ENCODE peak calls at places on chromosomes 3 and 15, in ten cellular contexts. H, S, P, Y, R, O, V, N, W and E are unnamed samples.

GRCh38 chr15:27561816-27562215 is 537.3 kb downstream of the OCA2 start:
- DNase-seq in H (no peak), S (no peak), P (no peak), Y (no peak), R (no peak), O (no peak), V (no peak), N (no peak), W (no peak), E (no peak)

GRCh38 chr3:124298951-124299350 is 307.0 kb upstream of the ROPN1 start:
- DNase-seq in H (no peak), S (peak), P (no peak), Y (no peak), R (no peak), O (no peak), V (no peak), N (peak), W (no peak), E (no peak)

GRCh38 chr3:142964150-142964498 is 650 bp upstream of the PAQR9 start:
- DNase-seq in H (no peak), S (peak), P (no peak), Y (no peak), R (no peak), O (no peak), V (no peak), N (no peak), W (no peak), E (no peak)

GRCh38 chr15:74430510-74430951 is 3.2 kb downstream of the SEMA7A start:
- DNase-seq in H (no peak), S (peak), P (no peak), Y (no peak), R (no peak), O (no peak), V (no peak), N (peak), W (peak), E (peak)

GRCh38 chr3:30458376-30458775 is 148.0 kb upstream of the TGFBR2 start:
- DNase-seq in H (no peak), S (no peak), P (no peak), Y (no peak), R (no peak), O (no peak), V (no peak), N (no peak), W (no peak), E (no peak)

GRCh38 chr3:51967384-51968174 is at the start of gene PCBP4:
- DNase-seq in H (no peak), S (peak), P (peak), Y (no peak), R (peak), O (peak), V (peak), N (peak), W (peak), E (peak)

GRCh38 chr3:115903843-115904242 is 280.5 kb downstream of the GAP43 start:
- DNase-seq in H (no peak), S (peak), P (no peak), Y (no peak), R (no peak), O (no peak), V (no peak), N (no peak), W (no peak), E (no peak)

GRCh38 chr3:123623346-123623880 is 38.6 kb upstream of the HACD2 start:
- DNase-seq in H (no peak), S (no peak), P (no peak), Y (no peak), R (no peak), O (no peak), V (no peak), N (no peak), W (no peak), E (no peak)

GRCh38 chr3:134211797-134212196 is 38.9 kb downstream of the RYK start:
- DNase-seq in H (peak), S (peak), P (no peak), Y (no peak), R (peak), O (no peak), V (no peak), N (peak), W (peak), E (no peak)

GRCh38 chr3:103991461-103992115 is 1375.1 kb upstream of the ALCAM start:
- DNase-seq in H (peak), S (peak), P (no peak), Y (no peak), R (no peak), O (no peak), V (no peak), N (no peak), W (peak), E (no peak)

GRCh38 chr3:14144423-14145075 is 19.7 kb downstream of the TMEM43 start:
- DNase-seq in H (peak), S (peak), P (peak), Y (peak), R (peak), O (peak), V (no peak), N (peak), W (peak), E (no peak)

GRCh38 chr3:193207290-193207689 is 33.7 kb upstream of the PLAAT1 start:
- DNase-seq in H (no peak), S (peak), P (no peak), Y (no peak), R (no peak), O (no peak), V (no peak), N (no peak), W (no peak), E (no peak)

GRCh38 chr15:66758844-66759243 is 56.8 kb downstream of the SMAD6 start:
- DNase-seq in H (no peak), S (no peak), P (no peak), Y (no peak), R (no peak), O (no peak), V (no peak), N (no peak), W (peak), E (no peak)

GRCh38 chr3:141230293-141230692 is 1.3 kb upstream of the PXYLP1 start:
- DNase-seq in H (no peak), S (no peak), P (no peak), Y (no peak), R (no peak), O (no peak), V (no peak), N (no peak), W (no peak), E (no peak)

GRCh38 chr3:71051893-71052687 is 531.4 kb downstream of the FOXP1 start:
- DNase-seq in H (no peak), S (no peak), P (peak), Y (no peak), R (no peak), O (no peak), V (no peak), N (no peak), W (peak), E (no peak)

GRCh38 chr15:43187544-43188155 is 2.4 kb downstream of the CCNDBP1 start:
- DNase-seq in H (peak), S (peak), P (peak), Y (no peak), R (peak), O (peak), V (no peak), N (no peak), W (peak), E (no peak)

GRCh38 chr3:81876826-81877225 is 115.4 kb upstream of the GBE1 start:
- DNase-seq in H (no peak), S (no peak), P (no peak), Y (no peak), R (no peak), O (no peak), V (no peak), N (no peak), W (no peak), E (no peak)

GRCh38 chr3:184807549-184807948 is 4.4 kb upstream of the VPS8 start:
- DNase-seq in H (no peak), S (no peak), P (no peak), Y (no peak), R (no peak), O (no peak), V (no peak), N (no peak), W (no peak), E (no peak)

GRCh38 chr15:92907880-92908279 is 7.8 kb downstream of the CHD2 start:
- DNase-seq in H (no peak), S (peak), P (no peak), Y (no peak), R (peak), O (no peak), V (no peak), N (no peak), W (peak), E (no peak)

GRCh38 chr3:109316162-109316730 is at the start of gene DPPA2:
- DNase-seq in H (no peak), S (no peak), P (no peak), Y (no peak), R (peak), O (no peak), V (no peak), N (no peak), W (no peak), E (no peak)

GRCh38 chr3:193869221-193870201 is 266.4 kb upstream of the HES1 start:
- DNase-seq in H (peak), S (peak), P (peak), Y (no peak), R (no peak), O (no peak), V (peak), N (peak), W (peak), E (peak)

GRCh38 chr15:69014454-69014853 is at the start of gene NOX5:
- DNase-seq in H (no peak), S (peak), P (peak), Y (peak), R (no peak), O (no peak), V (no peak), N (no peak), W (peak), E (no peak)

GRCh38 chr3:119637679-119638525 is 22.5 kb downstream of the POPDC2 start:
- DNase-seq in H (peak), S (peak), P (no peak), Y (no peak), R (peak), O (no peak), V (no peak), N (no peak), W (peak), E (no peak)

GRCh38 chr15:61818801-61819200 is 241.4 kb downstream of the VPS13C start:
- DNase-seq in H (no peak), S (no peak), P (no peak), Y (no peak), R (no peak), O (no peak), V (no peak), N (no peak), W (no peak), E (no peak)

GRCh38 chr3:81468385-81468784 is 293.1 kb downstream of the GBE1 start:
- DNase-seq in H (no peak), S (no peak), P (no peak), Y (no peak), R (no peak), O (no peak), V (no peak), N (no peak), W (no peak), E (no peak)

GRCh38 chr3:128243602-128244504 is 90.6 kb downstream of the EEFSEC start:
- DNase-seq in H (no peak), S (no peak), P (no peak), Y (no peak), R (peak), O (no peak), V (no peak), N (no peak), W (no peak), E (no peak)

GRCh38 chr3:150349314-150350097 is 58.6 kb upstream of the TSC22D2 start:
- DNase-seq in H (no peak), S (no peak), P (no peak), Y (no peak), R (no peak), O (no peak), V (no peak), N (peak), W (peak), E (peak)

GRCh38 chr3:86954226-86954625 is 36.7 kb downstream of the VGLL3 start:
- DNase-seq in H (no peak), S (no peak), P (no peak), Y (no peak), R (no peak), O (no peak), V (no peak), N (no peak), W (peak), E (no peak)

GRCh38 chr3:197224034-197224444 is 74.4 kb downstream of the DLG1 start:
- DNase-seq in H (peak), S (peak), P (peak), Y (no peak), R (peak), O (peak), V (no peak), N (no peak), W (peak), E (no peak)

GRCh38 chr3:188947983-188948657 is 223.7 kb upstream of the TPRG1 start:
- DNase-seq in H (no peak), S (peak), P (peak), Y (no peak), R (no peak), O (no peak), V (no peak), N (peak), W (peak), E (peak)

GRCh38 chr3:882526-882925 is 210.3 kb upstream of the CNTN6 start:
- DNase-seq in H (no peak), S (peak), P (no peak), Y (no peak), R (no peak), O (no peak), V (no peak), N (no peak), W (no peak), E (no peak)

GRCh38 chr15:89690276-89691218 is at the start of the genes PEX11A and WDR93:
- DNase-seq in H (peak), S (peak), P (peak), Y (peak), R (no peak), O (peak), V (peak), N (peak), W (peak), E (peak)

GRCh38 chr15:48418343-48418742 is 87.1 kb downstream of the DUT start:
- DNase-seq in H (no peak), S (no peak), P (no peak), Y (no peak), R (no peak), O (no peak), V (no peak), N (no peak), W (no peak), E (no peak)

GRCh38 chr3:122774564-122774963 is 19.1 kb downstream of the HSPBAP1 start:
- DNase-seq in H (no peak), S (peak), P (no peak), Y (no peak), R (peak), O (no peak), V (no peak), N (no peak), W (peak), E (no peak)